ENCODE peak calls at places on chromosome 17, in six cellular contexts. T, C, I, S, H and Z are unnamed samples.

GRCh38 chr17:74042744-74043486 is 160.6 kb upstream of the RPL38 start:
- DNase-seq in T (no peak), C (no peak), I (no peak), S (no peak), H (peak; percentile 23), Z (no peak)

GRCh38 chr17:66904760-66905637 is 59.5 kb upstream of the CACNG4 start:
- DNase-seq in T (no peak), C (no peak), I (no peak), S (no peak), H (peak; percentile 43), Z (no peak)

GRCh38 chr17:40318835-40319332 is 9.9 kb downstream of the RARA start:
- DNase-seq in T (no peak), C (peak; percentile 57), I (no peak), S (no peak), H (no peak), Z (no peak)

GRCh38 chr17:63445065-63445464 is 1.0 kb downstream of the CYB561 start:
- DNase-seq in T (no peak), C (no peak), I (no peak), S (no peak), H (no peak), Z (no peak)

GRCh38 chr17:71521724-71522123 is 599.1 kb upstream of the SOX9 start:
- DNase-seq in T (no peak), C (no peak), I (no peak), S (no peak), H (no peak), Z (no peak)

GRCh38 chr17:60720763-60721531 is 43.3 kb downstream of the BCAS3 start:
- DNase-seq in T (peak; percentile 45), C (peak; percentile 50), I (peak; percentile 24), S (peak; percentile 17), H (peak; percentile 64), Z (peak; percentile 19)

GRCh38 chr17:45261577-45262515 is at the start of gene SPATA32:
- DNase-seq in T (peak; percentile 83), C (no peak), I (no peak), S (peak; percentile 89), H (no peak), Z (peak; percentile 80)

GRCh38 chr17:59669411-59669810 is 37.8 kb downstream of the PTRH2 start:
- DNase-seq in T (no peak), C (no peak), I (no peak), S (no peak), H (no peak), Z (no peak)

GRCh38 chr17:64188088-64188487 is 58.1 kb upstream of the ERN1 start:
- DNase-seq in T (no peak), C (no peak), I (no peak), S (no peak), H (no peak), Z (no peak)

GRCh38 chr17:50365649-50366393 is 7.2 kb downstream of the MRPL27 start:
- DNase-seq in T (no peak), C (no peak), I (no peak), S (no peak), H (no peak), Z (no peak)

GRCh38 chr17:75843577-75844529 is at the start of gene UNC13D:
- DNase-seq in T (no peak), C (peak; percentile 84), I (no peak), S (peak; percentile 81), H (peak; percentile 76), Z (peak; percentile 74)

GRCh38 chr17:50328360-50328759 is 17.6 kb upstream of the XYLT2 start:
- DNase-seq in T (no peak), C (no peak), I (no peak), S (no peak), H (no peak), Z (no peak)

GRCh38 chr17:39826334-39826733 is 37.8 kb downstream of the IKZF3 start:
- DNase-seq in T (no peak), C (no peak), I (no peak), S (no peak), H (no peak), Z (no peak)

GRCh38 chr17:38706625-38707298 is 1.7 kb downstream of the MLLT6 start:
- DNase-seq in T (peak; percentile 54), C (peak; percentile 37), I (no peak), S (no peak), H (no peak), Z (peak; percentile 39)

GRCh38 chr17:19978206-19978802 is 676 bp upstream of the AKAP10 start:
- DNase-seq in T (no peak), C (no peak), I (peak; percentile 13), S (peak; percentile 38), H (no peak), Z (no peak)
- TF ChIP-seq TAF1 in T (peak; percentile 56), C (no peak), I (peak; percentile 13), S (no peak), H (no peak), Z (no peak)

DNA sequence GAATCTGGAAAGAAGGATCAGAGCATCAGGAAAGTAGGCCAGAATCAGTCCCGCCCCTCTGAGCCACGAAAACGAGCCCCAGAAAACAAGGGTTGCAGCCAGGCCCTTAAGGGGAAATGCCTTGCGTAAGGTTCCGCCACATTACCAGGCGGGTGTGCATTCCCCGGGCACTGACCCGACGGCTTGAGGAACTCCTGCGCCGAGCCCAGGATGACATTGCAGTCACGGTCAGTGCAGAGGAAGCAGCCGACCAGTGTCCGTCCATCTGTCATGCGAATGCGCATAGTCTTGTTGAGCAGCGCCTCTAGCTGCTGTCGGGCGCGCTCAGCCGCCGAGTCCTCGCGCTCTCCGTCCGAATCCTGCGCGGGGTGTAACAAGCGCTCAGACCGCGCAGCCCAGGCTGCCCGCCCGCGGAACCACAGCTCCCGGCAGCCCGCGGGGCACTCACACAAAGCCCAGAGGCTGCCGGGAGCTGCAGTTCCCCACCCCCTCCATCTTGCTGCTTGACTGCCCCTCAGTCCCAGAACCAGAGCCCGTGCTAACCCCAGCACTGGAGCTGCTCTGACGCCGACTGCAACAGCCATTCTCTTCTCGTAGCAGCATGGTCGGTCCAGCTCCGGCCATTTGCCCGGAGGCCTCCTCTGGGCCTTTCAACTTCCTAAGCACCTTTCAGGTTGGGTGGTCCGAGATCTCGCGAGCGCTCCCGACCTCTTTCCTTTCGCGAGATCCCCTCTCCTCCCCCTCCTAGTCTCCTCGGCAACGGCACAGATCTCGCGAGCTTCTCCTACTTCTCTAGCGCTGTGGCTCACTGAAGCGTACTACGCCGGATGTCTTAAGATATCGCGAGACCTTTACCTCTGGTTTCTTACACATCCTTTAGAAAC is at the start of gene NAA38:
- DNase-seq in T (peak; percentile 92), C (peak; percentile 88), I (peak; percentile 100), S (peak; percentile 79), H (peak; percentile 99), Z (peak; percentile 88)
- TF ChIP-seq POLR2A in T (no peak), C (peak; percentile 60), I (peak; percentile 76), S (peak; percentile 90), H (peak; percentile 77), Z (peak; percentile 90)

DNA sequence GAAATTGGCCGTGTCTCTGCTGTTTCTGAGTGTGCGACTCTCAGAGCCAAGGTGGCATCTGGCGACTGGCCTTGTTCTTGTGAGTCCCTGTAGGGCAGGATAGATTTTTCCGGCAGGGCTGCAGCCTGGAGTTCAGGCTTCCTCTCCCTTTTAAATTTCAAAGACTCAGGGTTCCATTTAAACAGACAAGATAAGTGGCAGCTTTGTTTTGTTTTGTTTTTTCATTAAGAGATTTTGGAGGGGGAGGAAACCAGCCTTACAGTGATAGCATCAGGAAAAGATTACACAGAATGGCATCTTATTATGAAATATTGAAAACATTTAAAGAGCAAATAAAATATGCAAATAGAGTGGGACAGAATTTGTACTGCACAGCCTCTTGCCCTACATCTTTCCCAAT is 151.3 kb downstream of the RPTOR start:
- DNase-seq in T (no peak), C (no peak), I (no peak), S (no peak), H (no peak), Z (no peak)
- TF ChIP-seq TAF1 in T (no peak), C (no peak), I (no peak), S (no peak), H (no peak), Z (no peak)

GRCh38 chr17:56594528-56595418 is 1.3 kb downstream of the NOG start:
- DNase-seq in T (peak; percentile 74), C (no peak), I (no peak), S (peak; percentile 32), H (no peak), Z (no peak)
- TF ChIP-seq POLR2A in T (no peak), C (no peak), I (no peak), S (no peak), H (no peak), Z (no peak)

GRCh38 chr17:17487998-17488397 is 8.2 kb downstream of the RASD1 start:
- DNase-seq in T (no peak), C (no peak), I (no peak), S (no peak), H (no peak), Z (no peak)
- TF ChIP-seq TAF1 in T (no peak), C (no peak), I (no peak), S (no peak), H (no peak), Z (no peak)

GRCh38 chr17:82496529-82497434 is 22.8 kb upstream of the FOXK2 start:
- DNase-seq in T (peak; percentile 92), C (peak; percentile 92), I (peak; percentile 78), S (peak; percentile 89), H (no peak), Z (peak; percentile 85)
- TF ChIP-seq POLR2A in T (no peak), C (peak; percentile 61), I (peak; percentile 80), S (peak; percentile 23), H (no peak), Z (peak; percentile 54)

GRCh38 chr17:4788159-4788806 is 481 bp upstream of the GLTPD2 start:
- DNase-seq in T (no peak), C (no peak), I (no peak), S (no peak), H (no peak), Z (no peak)

GRCh38 chr17:4786516-4786915 is 352 bp upstream of the VMO1 start:
- DNase-seq in T (no peak), C (no peak), I (no peak), S (no peak), H (no peak), Z (no peak)

GRCh38 chr17:4788807-4789700 is at the start of gene GLTPD2:
- DNase-seq in T (peak; percentile 64), C (no peak), I (no peak), S (no peak), H (peak; percentile 82), Z (no peak)

GRCh38 chr17:4785311-4786110 is 653 bp downstream of the VMO1 start:
- DNase-seq in T (no peak), C (no peak), I (no peak), S (no peak), H (no peak), Z (no peak)

GRCh38 chr17:4786111-4786491 is at the start of gene VMO1:
- DNase-seq in T (no peak), C (no peak), I (no peak), S (no peak), H (no peak), Z (no peak)
- TF ChIP-seq TAF1 in T (no peak), C (no peak), I (no peak), S (no peak), H (no peak), Z (no peak)